ENCODE peak calls at places on chromosome X, in six cellular contexts. K, N, F, D, M and Z are unnamed samples.
A peak's percentile ranks its signal among the peaks of the same experiment; 100 is the strongest.

GRCh38 chrX:25067271-25068172 is 51.8 kb upstream of the ARX start:
- DNase-seq in K (no peak), N (no peak), F (no peak), D (no peak), M (no peak), Z (no peak)

GRCh38 chrX:141455103-141455502 is 129.4 kb downstream of the SPANXA1 start:
- DNase-seq in K (no peak), N (no peak), F (no peak), D (no peak), M (no peak), Z (no peak)

GRCh38 chrX:154365997-154366665 is 8.3 kb downstream of the FLNA start:
- DNase-seq in K (no peak), N (no peak), F (no peak), D (no peak), M (no peak), Z (no peak)

GRCh38 chrX:20252392-20253231 is 14.1 kb downstream of the RPS6KA3 start:
- DNase-seq in K (peak; percentile 82), N (peak; percentile 45), F (peak; percentile 71), D (peak; percentile 79), M (peak; percentile 54), Z (no peak)

GRCh38 chrX:69158166-69159040 is 6.8 kb downstream of the PJA1 start:
- DNase-seq in K (no peak), N (peak; percentile 85), F (peak; percentile 62), D (peak; percentile 49), M (peak; percentile 84), Z (no peak)

GRCh38 chrX:152904151-152905080 is 6.5 kb downstream of the ZNF185 start:
- DNase-seq in K (peak; percentile 77), N (peak; percentile 77), F (peak; percentile 73), D (peak; percentile 52), M (peak; percentile 74), Z (peak; percentile 26)

GRCh38 chrX:118571829-118572228 is 76.2 kb downstream of the DOCK11 start:
- DNase-seq in K (no peak), N (no peak), F (no peak), D (no peak), M (peak; percentile 34), Z (no peak)

GRCh38 chrX:14915596-14915995 is 42.4 kb downstream of the MOSPD2 start:
- DNase-seq in K (no peak), N (peak; percentile 13), F (no peak), D (no peak), M (no peak), Z (no peak)

GRCh38 chrX:115490814-115491213 is 70.2 kb upstream of the PLS3 start:
- DNase-seq in K (no peak), N (no peak), F (no peak), D (no peak), M (no peak), Z (no peak)

GRCh38 chrX:115493015-115493414 is 68.0 kb upstream of the PLS3 start:
- DNase-seq in K (no peak), N (no peak), F (no peak), D (no peak), M (no peak), Z (no peak)

GRCh38 chrX:115486510-115486909 is 74.5 kb upstream of the PLS3 start:
- DNase-seq in K (no peak), N (no peak), F (no peak), D (no peak), M (no peak), Z (no peak)

GRCh38 chrX:115491766-115492165 is 69.2 kb upstream of the PLS3 start:
- DNase-seq in K (no peak), N (peak; percentile 4), F (no peak), D (no peak), M (peak; percentile 2), Z (no peak)

DNA sequence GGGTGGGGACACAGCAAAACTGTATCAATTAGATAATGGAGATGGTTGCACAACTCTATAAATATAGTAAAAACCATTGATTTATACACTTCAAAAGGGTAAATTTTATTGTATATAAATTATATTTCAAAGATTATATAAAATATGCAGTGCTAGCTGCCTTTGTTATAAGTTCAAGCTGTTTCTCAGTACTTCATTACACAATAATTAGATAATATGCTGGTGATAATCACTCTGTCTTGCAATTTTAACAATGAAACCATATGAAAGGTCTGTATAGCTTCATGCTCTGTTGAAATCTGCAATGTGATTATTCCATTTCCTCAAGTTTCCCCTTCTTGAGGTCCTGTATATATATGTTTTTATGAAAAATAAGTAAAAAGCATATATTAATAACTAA is 73.4 kb upstream of the PLS3 start:
- DNase-seq in K (no peak), N (no peak), F (no peak), D (no peak), M (no peak), Z (no peak)
- H3K4me3 ChIP-seq in K (no peak overlapping the region), N (no peak overlapping the region), F (no peak overlapping the region), D (no peak overlapping the region), M (no peak overlapping the region), Z (no peak overlapping the region)

GRCh38 chrX:40092808-40093435 is 4.8 kb downstream of the BCOR start:
- DNase-seq in K (no peak), N (no peak), F (peak; percentile 64), D (no peak), M (peak; percentile 30), Z (no peak)
- H4K8ac ChIP-seq in K (no peak overlapping the region), N (no peak overlapping the region), F (no peak overlapping the region), D (no peak overlapping the region), M (no peak overlapping the region), Z (no peak overlapping the region)

DNA sequence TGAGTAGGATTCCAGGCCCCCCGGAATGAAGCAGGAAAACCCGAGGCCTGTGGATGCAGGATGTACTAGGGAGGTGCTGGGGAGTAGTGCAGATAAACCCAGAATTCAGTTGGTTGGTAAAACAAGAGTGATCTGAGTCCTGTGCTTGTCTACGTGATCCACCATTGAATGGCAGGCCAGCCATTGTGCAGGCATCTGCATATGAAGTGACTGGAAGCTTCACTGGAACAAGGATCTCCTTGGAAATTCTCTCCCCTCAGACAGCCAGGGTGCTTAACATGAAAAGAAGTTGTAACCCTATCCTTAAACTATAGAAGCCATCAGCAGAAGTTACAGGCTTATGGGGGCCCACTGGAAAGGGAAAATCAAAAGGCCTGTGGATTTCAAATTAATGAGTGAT is 656 bp upstream of the GSPT2 start:
- DNase-seq in K (no peak), N (no peak), F (no peak), D (no peak), M (no peak), Z (no peak)
- H3K4me3 ChIP-seq in K (peak overlapping the region; percentile 87), N (no peak overlapping the region), F (no peak overlapping the region), D (no peak overlapping the region), M (no peak overlapping the region), Z (peak overlapping the region; percentile 91)

GRCh38 chrX:41332988-41333743 is 796 bp upstream of the DDX3X start:
- DNase-seq in K (peak; percentile 90), N (peak; percentile 84), F (peak; percentile 94), D (peak; percentile 93), M (peak; percentile 90), Z (peak; percentile 87)
- H4K8ac ChIP-seq in K (peak overlapping the region; percentile 99), N (peak overlapping the region; percentile 87), F (peak overlapping the region; percentile 70), D (peak overlapping the region; percentile 96), M (peak overlapping the region; percentile 77), Z (no peak overlapping the region)

DNA sequence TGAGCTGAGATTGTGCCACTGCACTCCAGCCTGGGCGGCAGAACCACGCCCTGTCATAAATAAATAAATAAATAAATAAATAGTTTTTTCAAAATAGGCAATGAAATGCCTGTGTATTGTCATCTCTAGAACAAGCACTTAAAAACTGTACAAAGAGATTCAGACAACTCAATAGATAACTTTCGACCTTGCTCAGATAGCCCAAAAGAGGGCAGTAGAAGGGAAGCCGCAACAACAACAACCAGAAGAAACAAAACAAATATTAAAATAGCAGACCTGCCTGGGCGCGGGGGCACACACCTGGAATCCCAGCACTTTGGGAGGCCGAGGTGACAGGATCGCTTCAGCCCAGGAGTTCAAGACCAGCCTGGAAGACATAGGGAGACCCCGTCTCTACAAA is 9.4 kb upstream of the CLDN34 start:
- DNase-seq in K (no peak), N (no peak), F (no peak), D (no peak), M (no peak), Z (no peak)
- H3K4me3 ChIP-seq in K (no peak overlapping the region), N (no peak overlapping the region), F (no peak overlapping the region), D (no peak overlapping the region), M (no peak overlapping the region), Z (no peak overlapping the region)

GRCh38 chrX:43655151-43655676 is 885 bp upstream of the MAOA start:
- DNase-seq in K (peak; percentile 51), N (peak; percentile 3), F (peak; percentile 60), D (peak; percentile 48), M (peak; percentile 72), Z (no peak)

GRCh38 chrX:43655961-43656494 is at the start of gene MAOA:
- DNase-seq in K (peak; percentile 61), N (no peak), F (peak; percentile 20), D (peak; percentile 50), M (peak; percentile 53), Z (peak; percentile 20)

GRCh38 chrX:43654431-43655150 is 1.5 kb upstream of the MAOA start:
- DNase-seq in K (peak; percentile 82), N (peak; percentile 77), F (peak; percentile 93), D (peak; percentile 91), M (peak; percentile 95), Z (peak; percentile 87)
- H4K8ac ChIP-seq in K (peak overlapping the region; percentile 98), N (peak overlapping the region; percentile 50), F (no peak overlapping the region), D (peak overlapping the region; percentile 93), M (peak overlapping the region; percentile 69), Z (no peak overlapping the region)

GRCh38 chrX:112818114-112819012 is 22.3 kb downstream of the AMOT start:
- DNase-seq in K (no peak), N (no peak), F (peak; percentile 5), D (no peak), M (no peak), Z (no peak)
- H3K4me3 ChIP-seq in K (no peak overlapping the region), N (no peak overlapping the region), F (no peak overlapping the region), D (no peak overlapping the region), M (no peak overlapping the region), Z (no peak overlapping the region)